ENCODE peak calls at places on chromosomes 5 and 9, in eight cellular contexts. One of them, this sample, is unnamed. For H3K27me3 and H3K4me1, the result is how much of the 10 kb centered on the place peaks cover.

GRCh38 chr9:137465000-137465769 is 6.1 kb upstream of the NSMF start:
- DNase-seq in esophagus squamous epithelium: no peak
- DNase-seq in heart left ventricle: peak
- DNase-seq in GM23338: no peak
- DNase-seq in Peyer's patch: no peak
- DNase-seq in GM23248: no peak
- DNase-seq in ascending aorta: no peak
- DNase-seq in upper lobe of right lung: peak
- DNase-seq in this sample: no peak

GRCh38 chr9:109766351-109766750 is 13.6 kb upstream of the PALM2AKAP2 start:
- DNase-seq in esophagus squamous epithelium: no peak
- DNase-seq in heart left ventricle: no peak
- DNase-seq in GM23338: no peak
- DNase-seq in Peyer's patch: no peak
- DNase-seq in GM23248: peak
- DNase-seq in ascending aorta: no peak
- DNase-seq in upper lobe of right lung: no peak
- DNase-seq in this sample: peak

GRCh38 chr5:72141440-72142271 is 34.4 kb downstream of the MAP1B start:
- DNase-seq in esophagus squamous epithelium: no peak
- DNase-seq in heart left ventricle: peak
- DNase-seq in GM23338: no peak
- DNase-seq in Peyer's patch: no peak
- DNase-seq in GM23248: peak
- DNase-seq in ascending aorta: no peak
- DNase-seq in upper lobe of right lung: no peak
- DNase-seq in this sample: peak

GRCh38 chr9:92707530-92707929 is 37.6 kb upstream of the IPPK start:
- DNase-seq in esophagus squamous epithelium: no peak
- DNase-seq in heart left ventricle: no peak
- DNase-seq in GM23338: no peak
- DNase-seq in Peyer's patch: no peak
- DNase-seq in GM23248: no peak
- DNase-seq in ascending aorta: no peak
- DNase-seq in upper lobe of right lung: no peak
- DNase-seq in this sample: no peak

GRCh38 chr5:128109766-128110165 is 26.2 kb downstream of the SLC12A2 start:
- DNase-seq in esophagus squamous epithelium: no peak
- DNase-seq in heart left ventricle: no peak
- DNase-seq in GM23338: no peak
- DNase-seq in Peyer's patch: no peak
- DNase-seq in GM23248: no peak
- DNase-seq in ascending aorta: no peak
- DNase-seq in upper lobe of right lung: no peak
- DNase-seq in this sample: no peak

GRCh38 chr5:124932791-124933600 is 186.6 kb upstream of the ZNF608 start:
- DNase-seq in esophagus squamous epithelium: no peak
- DNase-seq in heart left ventricle: peak
- DNase-seq in GM23338: no peak
- DNase-seq in Peyer's patch: no peak
- DNase-seq in GM23248: peak
- DNase-seq in ascending aorta: no peak
- DNase-seq in upper lobe of right lung: no peak
- DNase-seq in this sample: peak

GRCh38 chr5:87245451-87245850 is 22.2 kb upstream of the RASA1 start:
- DNase-seq in esophagus squamous epithelium: no peak
- DNase-seq in heart left ventricle: no peak
- DNase-seq in GM23338: no peak
- DNase-seq in Peyer's patch: no peak
- DNase-seq in GM23248: no peak
- DNase-seq in ascending aorta: no peak
- DNase-seq in upper lobe of right lung: no peak
- DNase-seq in this sample: no peak

GRCh38 chr9:16864741-16865434 is 5.6 kb downstream of the BNC2 start:
- DNase-seq in esophagus squamous epithelium: no peak
- DNase-seq in heart left ventricle: no peak
- DNase-seq in GM23338: no peak
- DNase-seq in Peyer's patch: no peak
- DNase-seq in GM23248: peak
- DNase-seq in ascending aorta: no peak
- DNase-seq in upper lobe of right lung: no peak
- DNase-seq in this sample: peak

GRCh38 chr9:133897675-133898074 is 94.4 kb downstream of the VAV2 start:
- DNase-seq in esophagus squamous epithelium: no peak
- DNase-seq in heart left ventricle: no peak
- DNase-seq in GM23338: no peak
- DNase-seq in Peyer's patch: no peak
- DNase-seq in GM23248: peak
- DNase-seq in ascending aorta: no peak
- DNase-seq in upper lobe of right lung: no peak
- DNase-seq in this sample: no peak

GRCh38 chr5:1282139-1282992 is 12.5 kb downstream of the TERT start:
- DNase-seq in esophagus squamous epithelium: no peak
- DNase-seq in heart left ventricle: no peak
- DNase-seq in GM23338: no peak
- DNase-seq in Peyer's patch: peak
- DNase-seq in GM23248: no peak
- DNase-seq in ascending aorta: no peak
- DNase-seq in upper lobe of right lung: peak
- DNase-seq in this sample: no peak

GRCh38 chr9:134655101-134655500 is 13.5 kb downstream of the COL5A1 start:
- DNase-seq in esophagus squamous epithelium: no peak
- DNase-seq in heart left ventricle: no peak
- DNase-seq in GM23338: no peak
- DNase-seq in Peyer's patch: no peak
- DNase-seq in GM23248: no peak
- DNase-seq in ascending aorta: no peak
- DNase-seq in upper lobe of right lung: peak
- DNase-seq in this sample: no peak

GRCh38 chr9:5920860-5921328 is 30.2 kb downstream of the MLANA start:
- DNase-seq in esophagus squamous epithelium: no peak
- DNase-seq in heart left ventricle: no peak
- DNase-seq in GM23338: no peak
- DNase-seq in Peyer's patch: no peak
- DNase-seq in GM23248: peak
- DNase-seq in ascending aorta: no peak
- DNase-seq in upper lobe of right lung: no peak
- DNase-seq in this sample: peak

GRCh38 chr5:116577064-116577788 is 2.6 kb upstream of the SEMA6A start:
- DNase-seq in esophagus squamous epithelium: no peak
- DNase-seq in heart left ventricle: no peak
- DNase-seq in GM23338: peak
- DNase-seq in Peyer's patch: no peak
- DNase-seq in GM23248: no peak
- DNase-seq in ascending aorta: no peak
- DNase-seq in upper lobe of right lung: no peak
- DNase-seq in this sample: no peak

GRCh38 chr5:116574682-116575634 is at the start of gene SEMA6A:
- DNase-seq in esophagus squamous epithelium: peak
- DNase-seq in heart left ventricle: peak
- DNase-seq in GM23338: peak
- DNase-seq in Peyer's patch: peak
- DNase-seq in GM23248: peak
- DNase-seq in ascending aorta: peak
- DNase-seq in upper lobe of right lung: peak
- DNase-seq in this sample: peak

GRCh38 chr5:116573617-116574431 is 799 bp downstream of the SEMA6A start:
- DNase-seq in esophagus squamous epithelium: no peak
- DNase-seq in heart left ventricle: peak
- DNase-seq in GM23338: no peak
- DNase-seq in Peyer's patch: peak
- DNase-seq in GM23248: peak
- DNase-seq in ascending aorta: no peak
- DNase-seq in upper lobe of right lung: peak
- DNase-seq in this sample: peak

GRCh38 chr5:116575635-116576042 is 1.0 kb upstream of the SEMA6A start:
- DNase-seq in esophagus squamous epithelium: no peak
- DNase-seq in heart left ventricle: no peak
- DNase-seq in GM23338: peak
- DNase-seq in Peyer's patch: peak
- DNase-seq in GM23248: peak
- DNase-seq in ascending aorta: no peak
- DNase-seq in upper lobe of right lung: peak
- DNase-seq in this sample: peak

GRCh38 chr5:116576043-116576713 is 1.6 kb upstream of the SEMA6A start:
- DNase-seq in esophagus squamous epithelium: no peak
- DNase-seq in heart left ventricle: peak
- DNase-seq in GM23338: peak
- DNase-seq in Peyer's patch: peak
- DNase-seq in GM23248: peak
- DNase-seq in ascending aorta: no peak
- DNase-seq in upper lobe of right lung: peak
- DNase-seq in this sample: peak
- H3K4me3 ChIP-seq in esophagus squamous epithelium: peak
- H3K4me3 ChIP-seq in heart left ventricle: peak
- H3K4me3 ChIP-seq in GM23338: peak
- H3K4me3 ChIP-seq in Peyer's patch: peak
- H3K4me3 ChIP-seq in GM23248: peak
- H3K4me3 ChIP-seq in ascending aorta: peak
- H3K4me3 ChIP-seq in upper lobe of right lung: peak
- H3K4me3 ChIP-seq in this sample: peak

GRCh38 chr9:126715382-126715781 is 89.5 kb upstream of the ZBTB43 start:
- DNase-seq in esophagus squamous epithelium: no peak
- DNase-seq in heart left ventricle: no peak
- DNase-seq in GM23338: no peak
- DNase-seq in Peyer's patch: no peak
- DNase-seq in GM23248: no peak
- DNase-seq in ascending aorta: no peak
- DNase-seq in upper lobe of right lung: no peak
- DNase-seq in this sample: no peak
- H3K27me3 ChIP-seq in esophagus squamous epithelium: half or more
- H3K27me3 ChIP-seq in heart left ventricle: under half
- H3K27me3 ChIP-seq in GM23338: under half
- H3K27me3 ChIP-seq in Peyer's patch: under half
- H3K27me3 ChIP-seq in GM23248: under half
- H3K27me3 ChIP-seq in ascending aorta: under half
- H3K27me3 ChIP-seq in upper lobe of right lung: under half
- H3K27me3 ChIP-seq in this sample: under half

GRCh38 chr9:2263665-2264064 is 248.5 kb downstream of the SMARCA2 start:
- DNase-seq in esophagus squamous epithelium: no peak
- DNase-seq in heart left ventricle: no peak
- DNase-seq in GM23338: no peak
- DNase-seq in Peyer's patch: no peak
- DNase-seq in GM23248: no peak
- DNase-seq in ascending aorta: no peak
- DNase-seq in upper lobe of right lung: no peak
- DNase-seq in this sample: no peak

GRCh38 chr9:2262809-2263510 is 247.8 kb downstream of the SMARCA2 start:
- DNase-seq in esophagus squamous epithelium: no peak
- DNase-seq in heart left ventricle: no peak
- DNase-seq in GM23338: no peak
- DNase-seq in Peyer's patch: no peak
- DNase-seq in GM23248: no peak
- DNase-seq in ascending aorta: no peak
- DNase-seq in upper lobe of right lung: no peak
- DNase-seq in this sample: no peak

GRCh38 chr9:2261421-2262103 is 246.4 kb downstream of the SMARCA2 start:
- DNase-seq in esophagus squamous epithelium: no peak
- DNase-seq in heart left ventricle: no peak
- DNase-seq in GM23338: no peak
- DNase-seq in Peyer's patch: no peak
- DNase-seq in GM23248: no peak
- DNase-seq in ascending aorta: no peak
- DNase-seq in upper lobe of right lung: no peak
- DNase-seq in this sample: no peak

GRCh38 chr9:2262371-2262770 is 247.2 kb downstream of the SMARCA2 start:
- DNase-seq in esophagus squamous epithelium: no peak
- DNase-seq in heart left ventricle: no peak
- DNase-seq in GM23338: no peak
- DNase-seq in Peyer's patch: no peak
- DNase-seq in GM23248: no peak
- DNase-seq in ascending aorta: no peak
- DNase-seq in upper lobe of right lung: no peak
- DNase-seq in this sample: no peak

DNA sequence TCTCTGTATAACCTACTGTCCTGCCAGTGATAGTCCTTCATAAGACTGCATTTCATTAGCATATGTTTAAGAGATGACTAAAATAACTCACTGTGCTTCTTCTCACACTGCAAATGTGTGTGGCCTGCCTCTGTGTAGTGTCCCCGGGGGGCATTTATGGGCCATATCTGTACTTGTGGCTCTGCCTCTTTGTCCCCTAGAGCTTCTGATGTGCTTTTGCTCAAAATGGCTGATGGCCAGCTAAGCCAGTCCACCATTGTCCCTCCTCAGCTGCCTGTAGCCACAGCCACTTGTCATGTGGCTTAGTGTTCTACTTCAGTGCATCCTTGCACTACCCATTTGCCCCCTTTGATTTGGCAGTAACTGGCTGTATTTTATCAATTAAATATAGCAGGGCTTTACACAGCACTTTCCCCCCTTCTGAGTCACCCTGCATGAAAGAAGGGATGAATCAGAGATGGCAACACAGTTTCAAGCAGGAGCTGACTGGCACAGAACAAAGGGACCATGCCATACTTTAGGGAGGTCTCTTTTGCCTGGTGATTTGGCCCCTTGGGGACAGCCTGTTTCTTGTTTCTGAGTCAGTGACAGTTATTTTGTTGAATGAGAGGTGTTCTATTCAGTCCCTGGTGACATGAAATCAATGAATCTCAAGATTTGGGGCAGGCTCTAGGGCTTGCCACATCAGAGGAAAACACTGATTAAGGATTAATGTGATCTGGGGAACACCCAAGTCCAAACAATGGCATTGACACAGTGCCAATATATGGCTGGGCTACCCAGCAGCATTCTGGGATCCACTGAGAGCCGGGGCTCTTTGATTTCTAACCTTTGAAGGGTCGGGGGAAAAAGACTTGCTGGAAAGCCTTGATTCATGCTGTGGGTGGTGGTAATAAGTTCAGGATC is 245.5 kb downstream of the SMARCA2 start:
- DNase-seq in esophagus squamous epithelium: no peak
- DNase-seq in heart left ventricle: no peak
- DNase-seq in GM23338: no peak
- DNase-seq in Peyer's patch: no peak
- DNase-seq in GM23248: peak
- DNase-seq in ascending aorta: no peak
- DNase-seq in upper lobe of right lung: no peak
- DNase-seq in this sample: peak
- H3K4me1 ChIP-seq in esophagus squamous epithelium: under half
- H3K4me1 ChIP-seq in heart left ventricle: under half
- H3K4me1 ChIP-seq in GM23338: under half
- H3K4me1 ChIP-seq in Peyer's patch: under half
- H3K4me1 ChIP-seq in GM23248: under half
- H3K4me1 ChIP-seq in ascending aorta: under half
- H3K4me1 ChIP-seq in upper lobe of right lung: under half
- H3K4me1 ChIP-seq in this sample: under half

DNA sequence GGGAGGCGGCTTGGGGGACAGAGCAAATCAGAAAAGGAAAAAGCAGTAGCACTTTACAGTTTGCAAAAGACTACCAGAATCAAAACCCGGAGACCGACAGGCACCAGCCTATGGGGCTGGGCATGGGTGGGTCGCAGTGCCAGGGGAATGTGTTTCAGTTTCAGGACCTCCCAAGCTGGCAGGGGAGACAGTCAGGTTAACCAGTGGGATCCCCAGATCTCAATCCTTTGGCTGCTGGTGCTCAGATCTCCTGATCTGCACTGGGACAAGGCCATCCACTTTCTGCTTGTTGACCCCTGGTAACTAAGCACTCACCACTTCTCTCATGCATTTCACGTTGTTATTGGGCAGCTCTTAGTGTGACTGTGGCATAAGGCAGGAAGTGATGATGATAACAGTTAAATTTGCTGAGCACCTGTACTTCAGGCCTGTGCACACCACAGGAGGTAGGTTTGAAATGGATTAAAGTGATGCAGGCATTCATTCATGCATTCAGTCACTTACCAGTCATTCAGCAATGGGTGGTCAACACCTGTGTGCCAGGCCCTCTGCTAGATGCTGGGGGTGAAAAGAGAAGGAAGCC is 42.2 kb upstream of the STXBP1 start:
- DNase-seq in esophagus squamous epithelium: no peak
- DNase-seq in heart left ventricle: no peak
- DNase-seq in GM23338: no peak
- DNase-seq in Peyer's patch: no peak
- DNase-seq in GM23248: peak
- DNase-seq in ascending aorta: no peak
- DNase-seq in upper lobe of right lung: no peak
- DNase-seq in this sample: no peak
- H3K4me3 ChIP-seq in esophagus squamous epithelium: peak
- H3K4me3 ChIP-seq in heart left ventricle: peak
- H3K4me3 ChIP-seq in GM23338: peak
- H3K4me3 ChIP-seq in Peyer's patch: peak
- H3K4me3 ChIP-seq in GM23248: peak
- H3K4me3 ChIP-seq in ascending aorta: peak
- H3K4me3 ChIP-seq in upper lobe of right lung: peak
- H3K4me3 ChIP-seq in this sample: peak

This sample was measured in adipocyte.